ENCODE peak calls at places on chromosomes 2 and 18, in seven cellular contexts. X is AG09309, R is neural progenitor cell, D is omental fat pad, O is lower leg skin, W is uterus, P is fibroblast of mammary gland. A is an unnamed sample.

GRCh38 chr2:9694661-9695060 is 63.9 kb upstream of the YWHAQ start:
- DNase-seq in P (no peak), R (no peak), D (no peak), X (no peak), W (no peak), O (no peak), A (no peak)

GRCh38 chr2:224360801-224361251 is 41.1 kb downstream of the FAM124B start:
- DNase-seq in W (no peak), D (no peak), X (no peak), O (no peak), R (no peak), P (no peak), A (no peak)

GRCh38 chr2:143513081-143513480 is 383.9 kb downstream of the ARHGAP15 start:
- DNase-seq in O (no peak), X (peak), W (peak), R (peak), P (peak), D (no peak), A (peak)

GRCh38 chr2:41038408-41038807 is 586.5 kb upstream of the SLC8A1 start:
- DNase-seq in X (no peak), D (no peak), W (no peak), R (no peak), P (peak), O (no peak), A (no peak)

GRCh38 chr2:2805263-2805662 is 474.2 kb upstream of the MYT1L start:
- DNase-seq in P (no peak), O (peak), W (no peak), R (no peak), D (no peak), X (no peak), A (no peak)

GRCh38 chr2:156110890-156111289 is 221.6 kb downstream of the NR4A2 start:
- DNase-seq in O (no peak), W (no peak), P (no peak), R (peak), D (no peak), X (no peak), A (peak)

GRCh38 chr2:208189782-208190181 is at the start of gene C2orf80:
- DNase-seq in X (no peak), W (no peak), P (no peak), O (no peak), D (no peak), R (peak), A (no peak)

GRCh38 chr18:10101729-10102128 is 187.9 kb downstream of the VAPA start:
- DNase-seq in O (no peak), W (no peak), P (no peak), D (no peak), X (no peak), R (no peak), A (no peak)

GRCh38 chr2:29613792-29614266 is 307.6 kb downstream of the ALK start:
- DNase-seq in R (no peak), D (no peak), O (no peak), X (no peak), W (no peak), P (no peak), A (no peak)

GRCh38 chr2:32838949-32839348 is 107.8 kb upstream of the LTBP1 start:
- DNase-seq in R (no peak), P (no peak), O (no peak), D (no peak), X (no peak), W (no peak), A (no peak)

GRCh38 chr2:109202486-109202885 is 73.5 kb downstream of the SH3RF3 start:
- DNase-seq in O (peak), D (no peak), R (no peak), W (no peak), P (no peak), X (no peak), A (no peak)
- TF ChIP-seq CTCF in O (no peak), D (no peak), R (no peak), W (no peak), P (no peak), X (no peak), A (no peak)

DNA sequence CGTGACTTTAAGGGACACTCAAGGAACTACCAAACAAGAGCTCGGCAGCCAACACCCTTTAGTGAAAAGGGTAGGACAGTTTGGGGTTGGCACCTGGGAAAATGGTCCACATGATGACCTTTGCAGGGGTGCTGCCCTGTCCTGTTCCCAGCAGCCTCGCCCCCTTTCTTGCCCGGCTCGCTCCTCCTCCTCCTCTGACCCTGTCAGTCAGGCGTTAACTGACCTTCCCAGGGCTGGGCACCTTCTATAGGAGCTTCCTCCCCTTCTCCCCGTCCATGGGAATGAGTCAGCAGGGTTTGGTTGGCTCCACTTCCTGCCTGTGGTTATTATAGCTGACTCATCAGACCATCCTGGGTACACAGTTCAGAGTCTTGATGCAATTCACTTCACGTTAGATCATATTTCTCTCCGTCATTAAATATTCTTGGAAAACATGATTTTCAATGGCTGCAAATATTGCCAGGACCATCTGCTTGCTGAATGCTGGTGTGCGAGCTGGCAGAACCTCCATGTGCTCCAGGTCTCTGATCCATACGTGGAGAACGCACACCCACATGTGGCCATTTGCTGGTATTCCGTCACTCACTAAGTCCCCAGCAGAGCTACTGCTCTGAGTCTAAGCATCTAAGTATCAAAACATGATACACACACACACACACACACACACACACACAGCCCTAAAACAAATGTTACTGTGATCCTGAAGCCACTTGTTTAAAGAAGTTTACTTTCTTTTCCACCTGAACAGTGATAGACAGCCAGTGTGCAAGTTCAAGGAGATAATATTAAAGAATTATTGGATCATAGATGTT is 185.0 kb downstream of the ANAPC1 start:
- DNase-seq in D (peak), R (no peak), O (peak), W (peak), X (peak), P (peak), A (peak)
- TF ChIP-seq CTCF in D (no peak), R (peak), O (no peak), W (no peak), X (peak), P (peak), A (no peak)

GRCh38 chr2:158926478-158926948 is 41.9 kb upstream of the TANC1 start:
- DNase-seq in D (no peak), X (no peak), P (peak), R (no peak), W (no peak), O (no peak), A (no peak)

GRCh38 chr2:158921599-158922408 is 46.6 kb upstream of the TANC1 start:
- DNase-seq in R (peak), X (no peak), D (no peak), P (no peak), W (no peak), O (no peak), A (no peak)

GRCh38 chr2:158923641-158924040 is 44.8 kb upstream of the TANC1 start:
- DNase-seq in D (no peak), W (no peak), O (no peak), P (no peak), R (no peak), X (no peak), A (no peak)

GRCh38 chr2:158923180-158923594 is 45.3 kb upstream of the TANC1 start:
- DNase-seq in W (no peak), D (no peak), R (peak), P (no peak), O (no peak), X (no peak), A (no peak)

GRCh38 chr2:158922610-158923009 is 45.8 kb upstream of the TANC1 start:
- DNase-seq in P (no peak), R (no peak), W (no peak), O (no peak), X (no peak), D (no peak), A (no peak)
- TF ChIP-seq CTCF in P (no peak), R (no peak), W (no peak), O (no peak), X (peak), D (no peak), A (no peak)

GRCh38 chr2:102366406-102367112 is 11.0 kb downstream of the IL18R1 start:
- DNase-seq in R (no peak), X (no peak), P (no peak), D (no peak), O (no peak), W (no peak), A (no peak)
- TF ChIP-seq CTCF in R (no peak), X (no peak), P (no peak), D (no peak), O (no peak), W (no peak), A (no peak)

GRCh38 chr2:238290079-238290478 is 1.7 kb upstream of the PER2 start:
- DNase-seq in R (peak), P (no peak), X (no peak), O (peak), W (peak), D (no peak), A (peak)

GRCh38 chr2:238289574-238289973 is 1.2 kb upstream of the PER2 start:
- DNase-seq in D (no peak), W (no peak), R (peak), X (no peak), O (no peak), P (no peak), A (no peak)

GRCh38 chr2:238287702-238288649 is at the start of gene PER2:
- DNase-seq in D (peak), R (peak), W (peak), X (peak), O (peak), P (peak), A (peak)

GRCh38 chr2:238286987-238287386 is 1.4 kb downstream of the PER2 start:
- DNase-seq in W (no peak), O (no peak), D (no peak), R (no peak), P (no peak), X (no peak), A (peak)

GRCh38 chr2:238288650-238289573 is 502 bp upstream of the PER2 start:
- DNase-seq in D (peak), O (peak), X (peak), P (peak), R (peak), W (peak), A (peak)
- TF ChIP-seq CTCF in D (no peak), O (no peak), X (peak), P (no peak), R (peak), W (peak), A (no peak)

DNA sequence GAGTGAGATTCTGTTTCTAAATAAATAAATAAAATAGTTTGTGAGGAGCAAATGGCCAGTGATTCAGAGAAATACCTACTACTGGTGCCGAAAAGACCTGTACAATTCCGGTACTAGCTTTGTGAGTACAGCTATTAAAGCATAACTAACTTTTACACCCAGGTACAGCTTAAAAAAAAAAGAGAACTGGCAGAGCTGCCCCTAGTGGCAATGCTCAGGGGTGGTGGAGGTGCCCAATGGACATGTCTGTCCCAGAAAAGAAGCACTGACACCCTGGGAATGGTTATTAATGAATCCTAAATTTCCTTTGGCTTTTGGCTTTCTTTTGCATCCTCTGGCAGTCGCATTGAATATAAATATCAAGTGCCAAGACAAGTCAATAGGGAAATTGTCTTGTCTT is 87.0 kb downstream of the LIPG start:
- DNase-seq in W (no peak), O (no peak), D (no peak), X (no peak), P (no peak), R (no peak), A (no peak)
- TF ChIP-seq CTCF in W (no peak), O (no peak), D (no peak), X (peak), P (peak), R (peak), A (no peak)

DNA sequence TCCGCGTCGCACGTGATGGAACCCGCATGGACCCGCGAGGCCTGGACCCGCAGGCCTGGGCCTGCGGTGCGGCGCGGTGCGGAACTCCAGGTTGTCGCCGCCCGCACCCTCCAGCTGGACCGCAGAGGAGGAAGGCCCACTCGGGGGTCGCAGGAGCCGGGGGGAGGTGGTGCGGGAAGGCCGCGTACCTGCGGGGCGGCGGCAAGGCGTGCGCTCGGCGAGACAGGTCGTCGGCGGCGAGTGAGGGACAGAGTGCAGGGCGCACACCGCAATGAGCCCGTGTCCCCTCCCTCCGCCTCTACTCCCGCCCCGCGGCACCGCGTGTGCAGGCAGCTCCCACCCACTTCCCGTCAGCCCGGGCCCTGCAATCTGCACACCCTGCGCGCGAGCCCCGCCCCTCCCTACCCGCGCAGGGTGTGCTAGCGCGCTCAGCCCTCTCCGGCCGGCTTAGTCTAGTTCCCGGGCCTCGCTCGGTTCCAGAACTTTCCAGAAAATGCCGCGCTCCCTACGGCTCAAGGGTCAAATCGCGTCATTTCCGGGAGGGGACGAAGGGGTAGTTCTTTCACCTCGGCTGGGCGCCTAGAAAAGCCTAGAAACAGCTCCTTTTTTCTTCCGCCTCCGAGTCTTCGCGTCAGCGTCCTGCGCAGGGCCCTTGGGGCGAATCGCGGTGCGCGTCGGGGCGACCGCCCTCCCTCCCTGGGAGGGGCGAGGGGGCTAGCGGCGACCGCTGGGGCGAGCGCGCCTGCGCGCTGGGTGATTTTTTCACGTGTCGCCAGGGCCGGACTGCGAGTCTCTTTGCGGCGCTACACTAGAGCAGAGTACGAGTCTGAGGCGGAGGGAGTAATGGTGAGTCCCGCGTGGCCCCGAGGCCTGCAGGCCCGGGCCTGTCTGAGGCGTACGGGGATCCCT is at the start of the genes HSPD1 and HSPE1:
- DNase-seq in O (peak), R (peak), P (peak), D (peak), X (peak), W (peak), A (peak)
- TF ChIP-seq CTCF in O (no peak), R (no peak), P (no peak), D (no peak), X (no peak), W (peak), A (no peak)

DNA sequence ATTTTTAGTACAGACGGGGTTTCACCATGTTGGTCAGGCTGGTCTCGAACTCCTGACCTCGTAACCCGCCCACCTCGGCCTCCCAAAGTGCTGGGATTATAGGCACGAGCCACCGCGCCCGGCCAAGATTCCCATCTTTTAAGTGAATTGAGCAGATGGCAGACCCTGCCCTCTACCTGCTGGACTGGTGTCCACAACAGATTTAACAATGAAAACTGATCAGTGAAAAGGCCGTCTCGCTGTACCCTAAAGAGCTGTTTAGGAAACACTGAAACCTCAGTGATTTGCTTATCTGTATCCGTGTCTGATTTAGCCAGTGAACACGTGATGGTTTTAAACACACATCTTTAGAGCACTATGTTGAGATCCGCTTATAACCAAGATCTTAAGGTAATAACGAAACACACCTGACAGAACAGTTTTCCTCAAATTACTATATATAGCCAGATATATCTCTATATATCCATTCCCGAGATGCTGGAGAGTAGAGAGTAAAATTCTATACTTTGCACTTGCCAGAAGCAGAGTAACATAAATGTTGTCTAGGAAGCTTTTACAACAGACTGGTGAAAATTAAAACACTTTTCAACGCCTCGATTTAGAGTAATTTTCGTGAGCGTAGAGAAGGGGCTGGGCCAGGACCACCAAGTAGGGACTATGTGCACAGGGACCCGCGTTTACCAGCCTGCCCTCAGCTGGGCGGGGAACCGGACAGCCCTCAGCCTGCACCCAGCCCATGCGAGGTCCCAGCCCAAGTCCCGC is 593 bp downstream of the FAM161A start:
- DNase-seq in X (no peak), R (peak), W (no peak), P (peak), D (no peak), O (peak), A (peak)
- TF ChIP-seq CTCF in X (no peak), R (no peak), W (no peak), P (no peak), D (no peak), O (no peak), A (no peak)

DNA sequence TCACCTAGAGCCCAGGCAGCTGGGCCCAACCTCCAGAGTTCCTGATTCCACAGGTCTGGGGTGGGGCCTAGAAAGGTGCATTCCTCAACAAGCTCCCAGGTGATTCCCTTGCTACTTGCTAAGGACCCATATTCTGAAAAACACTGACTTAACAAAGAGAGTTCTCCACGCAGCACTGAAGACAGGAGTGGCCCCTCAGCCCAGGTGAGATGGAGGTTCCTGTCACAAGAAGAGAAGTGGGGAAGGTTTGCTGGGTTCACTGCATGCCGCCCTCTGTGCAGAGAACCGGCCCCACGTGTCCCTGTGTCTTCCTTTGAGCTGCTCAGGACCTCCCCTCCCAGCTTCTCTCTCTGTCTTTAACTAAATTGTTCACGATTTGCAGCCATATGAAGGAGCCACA is 201.4 kb upstream of the DDX18 start:
- DNase-seq in W (no peak), R (no peak), X (no peak), O (no peak), P (no peak), D (no peak), A (no peak)
- TF ChIP-seq CTCF in W (no peak), R (no peak), X (no peak), O (no peak), P (no peak), D (no peak), A (no peak)